ENCODE peak calls at places on chromosome 22, in nine cellular contexts. One of them, this sample, is unnamed.

GRCh38 chr22:50581950-50582561 is 593 bp downstream of the CHKB start:
- DNase-seq in transverse colon: peak; percentile 41
- DNase-seq in brain microvascular endothelial cell: no peak
- DNase-seq in lower leg skin: no peak
- DNase-seq in GM20000: no peak
- DNase-seq in upper lobe of left lung: no peak
- DNase-seq in body of pancreas: peak; percentile 31
- DNase-seq in neural crest cell: no peak
- DNase-seq in kidney: peak; percentile 86
- DNase-seq in this sample: no peak

GRCh38 chr22:11253000-11253511 is 4274.9 kb upstream of the OR11H1 start:
- DNase-seq in transverse colon: no peak
- DNase-seq in brain microvascular endothelial cell: no peak
- DNase-seq in lower leg skin: peak; percentile 71
- DNase-seq in GM20000: no peak
- DNase-seq in upper lobe of left lung: peak; percentile 12
- DNase-seq in body of pancreas: no peak
- DNase-seq in neural crest cell: no peak
- DNase-seq in kidney: peak; percentile 58
- DNase-seq in this sample: no peak

GRCh38 chr22:23751441-23751996 is 607 bp upstream of the ZNF70 start:
- DNase-seq in transverse colon: peak; percentile 50
- DNase-seq in brain microvascular endothelial cell: no peak
- DNase-seq in lower leg skin: no peak
- DNase-seq in GM20000: no peak
- DNase-seq in upper lobe of left lung: no peak
- DNase-seq in body of pancreas: peak; percentile 42
- DNase-seq in neural crest cell: no peak
- DNase-seq in kidney: no peak
- DNase-seq in this sample: no peak

GRCh38 chr22:21762712-21763581 is 27.4 kb upstream of the YPEL1 start:
- DNase-seq in transverse colon: no peak
- DNase-seq in brain microvascular endothelial cell: no peak
- DNase-seq in lower leg skin: no peak
- DNase-seq in GM20000: peak; percentile 56
- DNase-seq in upper lobe of left lung: no peak
- DNase-seq in body of pancreas: no peak
- DNase-seq in neural crest cell: no peak
- DNase-seq in kidney: no peak
- DNase-seq in this sample: no peak

GRCh38 chr22:42418811-42419243 is 13.4 kb downstream of the NFAM1 start:
- DNase-seq in transverse colon: no peak
- DNase-seq in brain microvascular endothelial cell: no peak
- DNase-seq in lower leg skin: no peak
- DNase-seq in GM20000: no peak
- DNase-seq in upper lobe of left lung: peak; percentile 49
- DNase-seq in body of pancreas: no peak
- DNase-seq in neural crest cell: no peak
- DNase-seq in kidney: no peak
- DNase-seq in this sample: no peak

GRCh38 chr22:38397189-38398097 is 57.6 kb downstream of the KCNJ4 start:
- DNase-seq in transverse colon: peak; percentile 59
- DNase-seq in brain microvascular endothelial cell: no peak
- DNase-seq in lower leg skin: peak; percentile 92
- DNase-seq in GM20000: peak; percentile 48
- DNase-seq in upper lobe of left lung: peak; percentile 71
- DNase-seq in body of pancreas: peak; percentile 46
- DNase-seq in neural crest cell: no peak
- DNase-seq in kidney: peak; percentile 89
- DNase-seq in this sample: no peak

GRCh38 chr22:46425011-46425410 is 89.5 kb downstream of the TRMU start:
- DNase-seq in transverse colon: no peak
- DNase-seq in brain microvascular endothelial cell: peak; percentile 45
- DNase-seq in lower leg skin: no peak
- DNase-seq in GM20000: no peak
- DNase-seq in upper lobe of left lung: no peak
- DNase-seq in body of pancreas: no peak
- DNase-seq in neural crest cell: no peak
- DNase-seq in kidney: no peak
- DNase-seq in this sample: no peak

GRCh38 chr22:26477341-26477731 is 6.2 kb downstream of the HPS4 start:
- DNase-seq in transverse colon: no peak
- DNase-seq in brain microvascular endothelial cell: peak; percentile 17
- DNase-seq in lower leg skin: no peak
- DNase-seq in GM20000: no peak
- DNase-seq in upper lobe of left lung: no peak
- DNase-seq in body of pancreas: no peak
- DNase-seq in neural crest cell: no peak
- DNase-seq in kidney: no peak
- DNase-seq in this sample: no peak

GRCh38 chr22:22452211-22452610 is 56.3 kb downstream of the ZNF280B start:
- DNase-seq in transverse colon: no peak
- DNase-seq in brain microvascular endothelial cell: no peak
- DNase-seq in lower leg skin: no peak
- DNase-seq in GM20000: no peak
- DNase-seq in upper lobe of left lung: no peak
- DNase-seq in body of pancreas: no peak
- DNase-seq in neural crest cell: no peak
- DNase-seq in kidney: no peak
- DNase-seq in this sample: no peak

GRCh38 chr22:24810043-24810749 is 4.2 kb downstream of the SGSM1 start:
- DNase-seq in transverse colon: no peak
- DNase-seq in brain microvascular endothelial cell: no peak
- DNase-seq in lower leg skin: no peak
- DNase-seq in GM20000: no peak
- DNase-seq in upper lobe of left lung: no peak
- DNase-seq in body of pancreas: peak; percentile 17
- DNase-seq in neural crest cell: no peak
- DNase-seq in kidney: no peak
- DNase-seq in this sample: no peak

GRCh38 chr22:32808038-32808445 is 6.5 kb downstream of the TIMP3 start:
- DNase-seq in transverse colon: no peak
- DNase-seq in brain microvascular endothelial cell: no peak
- DNase-seq in lower leg skin: no peak
- DNase-seq in GM20000: no peak
- DNase-seq in upper lobe of left lung: no peak
- DNase-seq in body of pancreas: no peak
- DNase-seq in neural crest cell: no peak
- DNase-seq in kidney: no peak
- DNase-seq in this sample: no peak

GRCh38 chr22:33848251-33848650 is 72.0 kb downstream of the LARGE1 start:
- DNase-seq in transverse colon: no peak
- DNase-seq in brain microvascular endothelial cell: peak; percentile 26
- DNase-seq in lower leg skin: no peak
- DNase-seq in GM20000: no peak
- DNase-seq in upper lobe of left lung: no peak
- DNase-seq in body of pancreas: no peak
- DNase-seq in neural crest cell: no peak
- DNase-seq in kidney: no peak
- DNase-seq in this sample: no peak

GRCh38 chr22:16955678-16956210 is 52.3 kb downstream of the GAB4 start:
- DNase-seq in transverse colon: no peak
- DNase-seq in brain microvascular endothelial cell: no peak
- DNase-seq in lower leg skin: peak; percentile 49
- DNase-seq in GM20000: peak; percentile 4
- DNase-seq in upper lobe of left lung: no peak
- DNase-seq in body of pancreas: no peak
- DNase-seq in neural crest cell: no peak
- DNase-seq in kidney: no peak
- DNase-seq in this sample: no peak

GRCh38 chr22:42950281-42950680 is 64.7 kb downstream of the PACSIN2 start:
- DNase-seq in transverse colon: no peak
- DNase-seq in brain microvascular endothelial cell: no peak
- DNase-seq in lower leg skin: no peak
- DNase-seq in GM20000: no peak
- DNase-seq in upper lobe of left lung: no peak
- DNase-seq in body of pancreas: no peak
- DNase-seq in neural crest cell: no peak
- DNase-seq in kidney: no peak
- DNase-seq in this sample: no peak

GRCh38 chr22:47420211-47420610 is 657.8 kb downstream of the TBC1D22A start:
- DNase-seq in transverse colon: no peak
- DNase-seq in brain microvascular endothelial cell: no peak
- DNase-seq in lower leg skin: no peak
- DNase-seq in GM20000: no peak
- DNase-seq in upper lobe of left lung: no peak
- DNase-seq in body of pancreas: no peak
- DNase-seq in neural crest cell: no peak
- DNase-seq in kidney: no peak
- DNase-seq in this sample: no peak

GRCh38 chr22:30291334-30291892 is 2.1 kb upstream of the CASTOR1 start:
- DNase-seq in transverse colon: no peak
- DNase-seq in brain microvascular endothelial cell: no peak
- DNase-seq in lower leg skin: no peak
- DNase-seq in GM20000: no peak
- DNase-seq in upper lobe of left lung: no peak
- DNase-seq in body of pancreas: no peak
- DNase-seq in neural crest cell: no peak
- DNase-seq in kidney: no peak
- DNase-seq in this sample: no peak

GRCh38 chr22:24244144-24244787 is 616 bp downstream of the GGT5 start:
- DNase-seq in transverse colon: no peak
- DNase-seq in brain microvascular endothelial cell: peak; percentile 75
- DNase-seq in lower leg skin: no peak
- DNase-seq in GM20000: no peak
- DNase-seq in upper lobe of left lung: no peak
- DNase-seq in body of pancreas: no peak
- DNase-seq in neural crest cell: no peak
- DNase-seq in kidney: peak; percentile 85
- DNase-seq in this sample: no peak

GRCh38 chr22:22461583-22461982 is 47.0 kb downstream of the ZNF280B start:
- DNase-seq in transverse colon: no peak
- DNase-seq in brain microvascular endothelial cell: no peak
- DNase-seq in lower leg skin: no peak
- DNase-seq in GM20000: no peak
- DNase-seq in upper lobe of left lung: no peak
- DNase-seq in body of pancreas: no peak
- DNase-seq in neural crest cell: no peak
- DNase-seq in kidney: no peak
- DNase-seq in this sample: no peak

GRCh38 chr22:42754658-42755057 is 34.0 kb upstream of the A4GALT start:
- DNase-seq in transverse colon: no peak
- DNase-seq in brain microvascular endothelial cell: peak; percentile 13
- DNase-seq in lower leg skin: no peak
- DNase-seq in GM20000: no peak
- DNase-seq in upper lobe of left lung: no peak
- DNase-seq in body of pancreas: peak; percentile 64
- DNase-seq in neural crest cell: no peak
- DNase-seq in kidney: no peak
- DNase-seq in this sample: no peak

GRCh38 chr22:24391836-24392217 is 35.6 kb upstream of the ADORA2A start:
- DNase-seq in transverse colon: no peak
- DNase-seq in brain microvascular endothelial cell: peak; percentile 72
- DNase-seq in lower leg skin: no peak
- DNase-seq in GM20000: no peak
- DNase-seq in upper lobe of left lung: no peak
- DNase-seq in body of pancreas: no peak
- DNase-seq in neural crest cell: no peak
- DNase-seq in kidney: no peak
- DNase-seq in this sample: no peak

GRCh38 chr22:20457506-20458240 is 20.0 kb upstream of the SCARF2 start:
- DNase-seq in transverse colon: no peak
- DNase-seq in brain microvascular endothelial cell: no peak
- DNase-seq in lower leg skin: no peak
- DNase-seq in GM20000: no peak
- DNase-seq in upper lobe of left lung: no peak
- DNase-seq in body of pancreas: no peak
- DNase-seq in neural crest cell: no peak
- DNase-seq in kidney: peak; percentile 70
- DNase-seq in this sample: no peak
- TF ChIP-seq CTCF in transverse colon: no peak
- TF ChIP-seq CTCF in brain microvascular endothelial cell: no peak
- TF ChIP-seq CTCF in lower leg skin: no peak
- TF ChIP-seq CTCF in GM20000: no peak
- TF ChIP-seq CTCF in upper lobe of left lung: no peak
- TF ChIP-seq CTCF in body of pancreas: no peak
- TF ChIP-seq CTCF in neural crest cell: no peak
- TF ChIP-seq CTCF in kidney: no peak
- TF ChIP-seq CTCF in this sample: no peak

DNA sequence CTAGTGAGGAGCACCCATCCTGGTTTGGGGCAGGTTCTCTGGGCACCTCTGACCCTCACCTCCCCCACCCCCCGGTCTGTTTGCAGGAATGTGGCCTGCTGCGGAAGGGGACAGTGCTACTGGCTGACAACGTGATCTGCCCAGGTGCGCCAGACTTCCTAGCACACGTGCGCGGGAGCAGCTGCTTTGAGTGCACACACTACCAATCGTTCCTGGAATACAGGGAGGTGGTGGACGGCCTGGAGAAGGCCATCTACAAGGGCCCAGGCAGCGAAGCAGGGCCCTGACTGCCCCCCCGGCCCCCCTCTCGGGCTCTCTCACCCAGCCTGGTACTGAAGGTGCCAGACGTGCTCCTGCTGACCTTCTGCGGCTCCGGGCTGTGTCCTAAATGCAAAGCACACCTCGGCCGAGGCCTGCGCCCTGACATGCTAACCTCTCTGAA is 26.9 kb upstream of the TXNRD2 start:
- DNase-seq in transverse colon: no peak
- DNase-seq in brain microvascular endothelial cell: no peak
- DNase-seq in lower leg skin: no peak
- DNase-seq in GM20000: no peak
- DNase-seq in upper lobe of left lung: no peak
- DNase-seq in body of pancreas: no peak
- DNase-seq in neural crest cell: no peak
- DNase-seq in kidney: peak; percentile 72
- DNase-seq in this sample: no peak
- TF ChIP-seq CTCF in transverse colon: no peak
- TF ChIP-seq CTCF in brain microvascular endothelial cell: no peak
- TF ChIP-seq CTCF in lower leg skin: no peak
- TF ChIP-seq CTCF in GM20000: no peak
- TF ChIP-seq CTCF in upper lobe of left lung: no peak
- TF ChIP-seq CTCF in body of pancreas: no peak
- TF ChIP-seq CTCF in neural crest cell: no peak
- TF ChIP-seq CTCF in kidney: no peak
- TF ChIP-seq CTCF in this sample: no peak

DNA sequence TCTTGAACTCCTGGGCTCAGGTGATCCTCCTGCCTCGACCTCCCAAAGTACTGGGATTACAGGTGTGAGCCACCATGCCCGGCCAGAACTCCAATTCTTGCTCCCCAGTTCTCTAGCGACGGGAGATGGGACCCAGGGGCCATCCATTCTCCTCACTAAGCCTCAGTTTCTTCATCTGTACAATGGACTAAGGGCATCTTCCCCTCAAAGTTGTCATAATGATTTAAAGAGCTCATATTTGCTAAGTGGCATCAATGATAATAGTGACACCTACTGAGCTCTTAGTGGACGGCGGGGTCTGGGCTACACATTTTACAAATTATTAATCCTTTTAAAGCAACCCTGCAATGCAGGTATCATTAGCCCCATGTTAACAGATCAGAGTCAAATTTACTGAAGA is 34.5 kb downstream of the KIAA0930 start:
- DNase-seq in transverse colon: no peak
- DNase-seq in brain microvascular endothelial cell: no peak
- DNase-seq in lower leg skin: no peak
- DNase-seq in GM20000: no peak
- DNase-seq in upper lobe of left lung: no peak
- DNase-seq in body of pancreas: no peak
- DNase-seq in neural crest cell: no peak
- DNase-seq in kidney: no peak
- DNase-seq in this sample: no peak
- TF ChIP-seq CTCF in transverse colon: no peak
- TF ChIP-seq CTCF in brain microvascular endothelial cell: peak; percentile 3
- TF ChIP-seq CTCF in lower leg skin: no peak
- TF ChIP-seq CTCF in GM20000: no peak
- TF ChIP-seq CTCF in upper lobe of left lung: no peak
- TF ChIP-seq CTCF in body of pancreas: no peak
- TF ChIP-seq CTCF in neural crest cell: no peak
- TF ChIP-seq CTCF in kidney: no peak
- TF ChIP-seq CTCF in this sample: peak; percentile 10

GRCh38 chr22:36757608-36758220 is 18.2 kb downstream of the IFT27 start:
- DNase-seq in transverse colon: peak; percentile 85
- DNase-seq in brain microvascular endothelial cell: peak; percentile 61
- DNase-seq in lower leg skin: peak; percentile 92
- DNase-seq in GM20000: peak; percentile 78
- DNase-seq in upper lobe of left lung: peak; percentile 85
- DNase-seq in body of pancreas: peak; percentile 85
- DNase-seq in neural crest cell: peak; percentile 68
- DNase-seq in kidney: peak; percentile 88
- DNase-seq in this sample: no peak
- TF ChIP-seq CTCF in transverse colon: peak; percentile 83
- TF ChIP-seq CTCF in brain microvascular endothelial cell: peak; percentile 91
- TF ChIP-seq CTCF in lower leg skin: no peak
- TF ChIP-seq CTCF in GM20000: peak; percentile 85
- TF ChIP-seq CTCF in upper lobe of left lung: peak; percentile 81
- TF ChIP-seq CTCF in body of pancreas: peak; percentile 81
- TF ChIP-seq CTCF in neural crest cell: peak; percentile 78
- TF ChIP-seq CTCF in kidney: peak; percentile 55
- TF ChIP-seq CTCF in this sample: peak; percentile 83

This sample was measured in LNCaP clone FGC.